ENCODE peak calls at places on chromosomes 13 and 19, in ten cellular contexts. G is sciatic nerve; A is tibial nerve; E is CD8-positive, alpha-beta T cell; M is activated T-cell treated with anti-CD3 and anti-CD28 coated beads, Interleukin-2, amount 50 U/mL, for 24 hours; K is stimulated activated CD4-positive, alpha-beta T cell treated with anti-CD3 and anti-CD28 coated beads, Interleukin-1b, Interleukin-23, amount 100 ng/mL, for 24 hours; C is NCI-H524 treated with DMSO at 0.1 percent for 48 hours; R is NCI-H1694; F is NCI-H345; Q is aorta. S is an unnamed sample.

GRCh38 chr19:49677232-49677881 is at the start of gene PRMT1:
- DNase-seq in G (peak), A (no peak), E (peak), M (no peak), K (no peak), C (no peak), R (no peak), F (peak), Q (no peak), S (no peak)

GRCh38 chr19:54114340-54114826 is 1.1 kb downstream of the TFPT start:
- DNase-seq in G (peak), A (no peak), E (peak), M (peak), K (no peak), C (no peak), R (no peak), F (no peak), Q (peak), S (no peak)

GRCh38 chr19:45501730-45502014 is 3.4 kb downstream of the PPM1N start:
- DNase-seq in G (no peak), A (no peak), E (no peak), M (no peak), K (no peak), C (no peak), R (no peak), F (no peak), Q (no peak), S (no peak)

GRCh38 chr13:46640843-46641242 is 87.9 kb downstream of the LRCH1 start:
- DNase-seq in G (no peak), A (no peak), E (no peak), M (no peak), K (no peak), C (no peak), R (no peak), F (no peak), Q (peak), S (no peak)

GRCh38 chr19:9565900-9566705 is 18.2 kb downstream of the ZNF121 start:
- DNase-seq in G (no peak), A (no peak), E (no peak), M (no peak), K (no peak), C (no peak), R (no peak), F (no peak), Q (no peak), S (no peak)

GRCh38 chr13:79508224-79508961 is 27.4 kb downstream of the NDFIP2 start:
- DNase-seq in G (no peak), A (no peak), E (no peak), M (no peak), K (no peak), C (no peak), R (no peak), F (no peak), Q (no peak), S (no peak)

GRCh38 chr19:32122258-32122657 is 223.2 kb upstream of the ZNF507 start:
- DNase-seq in G (no peak), A (no peak), E (no peak), M (no peak), K (no peak), C (no peak), R (no peak), F (no peak), Q (no peak), S (no peak)

GRCh38 chr19:10551698-10552301 is 8.1 kb downstream of the ATG4D start:
- DNase-seq in G (no peak), A (no peak), E (no peak), M (peak), K (no peak), C (no peak), R (no peak), F (no peak), Q (no peak), S (peak)

GRCh38 chr13:110379905-110380341 is 72.8 kb downstream of the COL4A2 start:
- DNase-seq in G (no peak), A (no peak), E (no peak), M (no peak), K (no peak), C (no peak), R (no peak), F (no peak), Q (no peak), S (no peak)

GRCh38 chr19:44621367-44621766 is 8.0 kb downstream of the IGSF23 start:
- DNase-seq in G (no peak), A (no peak), E (no peak), M (no peak), K (no peak), C (no peak), R (no peak), F (no peak), Q (no peak), S (no peak)

GRCh38 chr13:78607409-78608253 is 4.3 kb upstream of the POU4F1 start:
- DNase-seq in G (peak), A (no peak), E (no peak), M (no peak), K (no peak), C (no peak), R (no peak), F (no peak), Q (no peak), S (no peak)

GRCh38 chr13:86856996-86857395 is 814.2 kb upstream of the SLITRK5 start:
- DNase-seq in G (no peak), A (no peak), E (no peak), M (no peak), K (no peak), C (no peak), R (no peak), F (no peak), Q (no peak), S (no peak)

GRCh38 chr19:18768997-18769891 is 21.9 kb downstream of the COMP start:
- DNase-seq in G (no peak), A (no peak), E (no peak), M (no peak), K (no peak), C (no peak), R (no peak), F (no peak), Q (no peak), S (no peak)

GRCh38 chr19:15125232-15126067 is 18.2 kb downstream of the SYDE1 start:
- DNase-seq in G (peak), A (peak), E (peak), M (peak), K (peak), C (peak), R (peak), F (peak), Q (peak), S (peak)

S was measured in DMS 273 treated with DMSO at 0.1 percent for 48 hours.